ENCODE peak calls at places on chromosomes 5 and 9, in four cellular contexts. C is H1, T is HepG2, M is K562. W is an unnamed sample.

GRCh38 chr9:87008667-87009066 is 61.4 kb upstream of the GAS1 start:
- DNase-seq in M (no peak), T (no peak), C (no peak), W (no peak)

GRCh38 chr9:95516221-95516735 is 493 bp downstream of the PTCH1 start:
- DNase-seq in M (peak), T (no peak), C (no peak), W (no peak)

GRCh38 chr5:108381034-108381954 is 604 bp downstream of the FBXL17 start:
- DNase-seq in C (peak), M (peak), T (peak), W (no peak)

GRCh38 chr5:1834721-1835425 is 33.7 kb downstream of the NDUFS6 start:
- DNase-seq in M (no peak), T (no peak), C (no peak), W (no peak)

GRCh38 chr5:132059043-132059695 is 1.3 kb upstream of the IL3 start:
- DNase-seq in M (no peak), T (no peak), C (peak), W (no peak)

GRCh38 chr5:168428552-168428951 is 57.7 kb upstream of the RARS1 start:
- DNase-seq in M (no peak), C (no peak), T (no peak), W (no peak)

GRCh38 chr5:10885026-10885425 is 124.0 kb upstream of the DAP start:
- DNase-seq in C (no peak), T (no peak), M (no peak), W (no peak)

GRCh38 chr5:140575309-140575708 is 10.7 kb downstream of the SLC35A4 start:
- DNase-seq in C (no peak), T (peak), M (peak), W (no peak)

GRCh38 chr9:35490155-35490909 is 421 bp downstream of the RUSC2 start:
- DNase-seq in T (no peak), C (peak), M (peak), W (no peak)

GRCh38 chr9:11871832-11872231 is 821.4 kb upstream of the TYRP1 start:
- DNase-seq in T (no peak), C (no peak), M (no peak), W (no peak)

GRCh38 chr9:91954841-91955471 is 4.9 kb upstream of the ROR2 start:
- DNase-seq in C (peak), T (peak), M (peak), W (no peak)
- TF ChIP-seq YY1 in C (no peak), T (no peak), M (no peak), W (no peak)

GRCh38 chr9:110029422-110029814 is 178.5 kb downstream of the C9orf152 start:
- DNase-seq in C (no peak), T (peak), M (no peak), W (no peak)
- TF ChIP-seq HDAC2 in C (no peak), T (no peak), M (no peak), W (no peak)

DNA sequence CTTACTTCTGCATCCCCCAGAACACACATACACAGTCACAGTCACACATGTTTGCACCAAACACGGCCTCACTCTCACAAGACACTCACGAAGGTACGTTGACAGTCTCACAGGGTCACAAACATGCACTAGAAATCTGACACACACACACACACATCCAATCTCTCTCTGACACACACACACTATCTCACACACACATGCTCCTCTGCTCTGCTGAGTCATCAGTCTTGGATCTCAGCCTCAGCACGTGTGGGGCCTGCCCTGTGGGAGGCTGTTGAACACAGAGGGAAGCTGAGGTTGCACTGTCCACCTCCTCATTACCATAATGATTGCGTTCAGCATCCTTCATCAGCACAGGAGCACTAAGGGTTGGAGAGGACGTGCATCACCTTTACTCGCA is 188.8 kb downstream of the MTRR start:
- DNase-seq in C (no peak), M (peak), T (no peak), W (no peak)
- TF ChIP-seq YY1 in C (no peak), M (no peak), T (no peak), W (no peak)

GRCh38 chr5:174503461-174504265 is 220.7 kb upstream of the MSX2 start:
- DNase-seq in T (no peak), M (no peak), C (no peak), W (no peak)
- TF ChIP-seq HDAC2 in T (no peak), M (no peak), C (no peak), W (no peak)

DNA sequence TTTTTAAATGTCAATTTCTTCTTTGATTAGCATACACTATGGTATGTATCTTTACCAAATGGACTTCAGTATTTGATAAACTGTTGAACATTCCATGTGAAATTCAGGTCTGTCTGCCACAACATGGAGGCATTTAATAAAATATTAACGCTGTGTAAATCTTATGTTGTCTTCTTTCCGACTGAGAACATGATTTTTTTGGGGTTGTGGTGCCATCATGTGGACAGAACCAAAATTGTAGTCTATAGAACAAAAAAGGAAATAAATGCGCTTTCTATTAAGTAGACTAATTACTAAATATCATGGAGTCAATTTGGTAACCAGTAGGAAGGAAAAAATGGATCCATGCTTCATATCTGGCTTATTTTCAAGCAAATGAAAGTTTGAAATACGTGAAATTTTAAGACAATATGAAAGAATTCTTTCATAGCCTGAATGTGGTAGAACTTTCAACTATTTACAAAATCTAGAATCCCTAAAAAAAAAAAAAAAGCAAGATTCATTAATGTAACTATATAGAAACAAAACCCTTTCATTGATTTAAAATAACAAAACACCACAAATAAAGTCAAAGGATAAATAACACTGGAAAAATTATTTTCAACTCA is 2.8 kb upstream of the PLK2 start:
- DNase-seq in T (peak), C (no peak), M (peak), W (no peak)
- TF ChIP-seq YY1 in T (no peak), C (no peak), M (no peak), W (no peak)

DNA sequence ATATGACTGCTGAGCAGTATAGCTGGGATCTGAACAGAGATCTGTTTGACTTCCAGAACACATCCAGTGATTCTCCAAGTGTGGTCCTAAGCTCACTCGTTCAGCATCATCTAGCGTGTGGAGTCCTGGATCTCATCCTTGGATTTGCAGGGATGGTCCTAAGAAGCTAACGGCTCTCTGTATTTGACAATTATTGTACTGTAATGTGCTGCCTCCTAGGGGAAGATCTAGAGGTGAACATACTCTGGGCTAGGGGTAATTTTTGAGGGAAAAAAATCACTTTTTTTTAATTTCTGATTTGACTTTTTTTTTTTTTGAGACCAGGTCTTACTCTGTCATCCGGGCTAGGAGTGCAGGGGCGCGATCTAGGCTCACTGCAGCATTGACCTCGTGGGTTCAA is 1.5 kb downstream of the SLC26A2 start:
- DNase-seq in T (peak), M (peak), C (no peak), W (no peak)
- TF ChIP-seq HDAC2 in T (no peak), M (no peak), C (no peak), W (no peak)

GRCh38 chr5:5188377-5189020 is 48.4 kb downstream of the ADAMTS16 start:
- DNase-seq in T (no peak), M (no peak), C (no peak), W (no peak)
- TF ChIP-seq YY1 in T (no peak), M (no peak), C (no peak), W (no peak)

GRCh38 chr9:7467186-7467585 is 332.4 kb downstream of the DMAC1 start:
- DNase-seq in T (no peak), C (no peak), M (no peak), W (no peak)

GRCh38 chr9:7461791-7462190 is 337.8 kb downstream of the DMAC1 start:
- DNase-seq in T (no peak), C (no peak), M (no peak), W (no peak)
- TF ChIP-seq HDAC2 in T (no peak), C (no peak), M (no peak), W (no peak)

GRCh38 chr5:94329115-94329514 is 289.3 kb downstream of the KIAA0825 start:
- DNase-seq in M (no peak), C (no peak), T (no peak), W (no peak)

DNA sequence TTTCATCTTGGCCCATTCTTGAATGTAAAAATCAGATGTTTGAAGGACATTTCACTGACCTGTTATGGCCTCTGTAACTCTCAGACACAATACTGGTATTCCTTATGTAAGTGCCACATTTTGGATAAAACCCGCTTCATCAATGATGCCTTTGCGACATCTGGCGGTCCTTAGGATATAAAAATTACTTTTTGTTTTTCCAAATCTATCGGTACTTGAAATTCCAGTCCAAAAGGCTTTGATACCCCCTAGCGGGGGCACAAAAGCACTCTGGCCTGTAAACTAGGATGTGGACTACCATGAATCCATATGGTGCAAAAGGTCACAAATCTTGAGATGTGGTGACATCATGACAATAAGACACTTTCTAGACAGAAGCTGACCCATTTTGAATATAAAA is 291.8 kb downstream of the KIAA0825 start:
- DNase-seq in M (peak), T (peak), C (no peak), W (no peak)
- TF ChIP-seq YY1 in M (no peak), T (no peak), C (no peak), W (no peak)

GRCh38 chr9:89277043-89277442 is 34.0 kb upstream of the CKS2 start:
- DNase-seq in T (no peak), C (no peak), M (no peak), W (no peak)

GRCh38 chr9:89278551-89278950 is 32.4 kb upstream of the CKS2 start:
- DNase-seq in T (no peak), C (no peak), M (no peak), W (no peak)

GRCh38 chr9:89278997-89279739 is 31.8 kb upstream of the CKS2 start:
- DNase-seq in C (no peak), M (no peak), T (peak), W (no peak)

GRCh38 chr9:89274838-89275237 is 36.2 kb upstream of the CKS2 start:
- DNase-seq in C (no peak), T (no peak), M (no peak), W (no peak)

DNA sequence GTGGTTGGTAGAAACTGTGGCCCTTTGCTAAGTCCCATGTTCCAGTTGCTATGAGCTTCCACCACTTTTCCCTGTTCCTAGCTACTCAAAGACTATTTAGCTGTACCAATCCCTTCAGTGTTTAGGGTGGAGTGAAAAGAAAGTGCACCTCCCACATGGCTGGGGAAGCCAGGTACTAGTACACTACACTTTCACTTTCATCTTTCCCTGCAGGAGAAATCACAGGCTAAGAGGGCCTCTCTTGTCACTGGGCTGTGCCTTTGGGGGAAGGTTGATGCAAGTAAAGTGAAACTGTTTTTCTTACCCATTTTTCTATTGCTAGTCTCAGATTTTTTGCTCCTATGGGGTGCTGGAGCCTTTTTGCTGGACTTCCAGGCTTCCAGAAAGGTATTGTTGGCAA is 33.5 kb upstream of the CKS2 start:
- DNase-seq in M (no peak), T (no peak), C (no peak), W (peak)
- TF ChIP-seq HDAC2 in M (no peak), T (no peak), C (no peak), W (no peak)

W was measured in GM12878.